ENCODE peak calls at places on chromosomes 3 and 15, in four cellular contexts. Q is IMR-90, C is H9, N is mesenchymal stem cell. S is an unnamed sample.

GRCh38 chr3:145807990-145808389 is 353.0 kb downstream of the PLOD2 start:
- DNase-seq in Q (peak; percentile 6), C (no peak), N (peak; percentile 5), S (no peak)

GRCh38 chr3:99394831-99395733 is 243.3 kb upstream of the COL8A1 start:
- DNase-seq in Q (peak; percentile 89), C (no peak), N (peak; percentile 80), S (no peak)

GRCh38 chr3:172542089-172542488 is 18.9 kb upstream of the TNFSF10 start:
- DNase-seq in Q (no peak), C (no peak), N (no peak), S (no peak)

GRCh38 chr3:155078959-155079794 is 942 bp upstream of the MME start:
- DNase-seq in Q (peak; percentile 57), C (no peak), N (peak; percentile 62), S (peak; percentile 30)

GRCh38 chr3:54817628-54818027 is 110.2 kb downstream of the LRTM1 start:
- DNase-seq in Q (peak; percentile 59), C (no peak), N (peak; percentile 24), S (no peak)

GRCh38 chr3:65619391-65620298 is 419.1 kb downstream of the MAGI1 start:
- DNase-seq in Q (peak; percentile 92), C (no peak), N (peak; percentile 56), S (no peak)

GRCh38 chr15:77859491-77860060 is 217.9 kb downstream of the TBC1D2B start:
- DNase-seq in Q (no peak), C (peak; percentile 81), N (no peak), S (no peak)

GRCh38 chr3:100029689-100030088 is 84.6 kb downstream of the FILIP1L start:
- DNase-seq in Q (no peak), C (no peak), N (no peak), S (no peak)

GRCh38 chr15:76376029-76376428 is 39.5 kb downstream of the ISL2 start:
- DNase-seq in Q (no peak), C (peak; percentile 54), N (peak; percentile 4), S (peak; percentile 11)

GRCh38 chr3:149575213-149575961 is 82.4 kb downstream of the WWTR1 start:
- DNase-seq in Q (peak; percentile 95), C (no peak), N (peak; percentile 94), S (no peak)

GRCh38 chr3:8239718-8240698 is 261.6 kb upstream of the LMCD1 start:
- DNase-seq in Q (peak; percentile 59), C (peak; percentile 32), N (peak; percentile 62), S (peak; percentile 41)
- H3K4ac ChIP-seq in Q (no peak overlapping the region), C (no peak overlapping the region), N (no peak overlapping the region), S (no peak overlapping the region)

DNA sequence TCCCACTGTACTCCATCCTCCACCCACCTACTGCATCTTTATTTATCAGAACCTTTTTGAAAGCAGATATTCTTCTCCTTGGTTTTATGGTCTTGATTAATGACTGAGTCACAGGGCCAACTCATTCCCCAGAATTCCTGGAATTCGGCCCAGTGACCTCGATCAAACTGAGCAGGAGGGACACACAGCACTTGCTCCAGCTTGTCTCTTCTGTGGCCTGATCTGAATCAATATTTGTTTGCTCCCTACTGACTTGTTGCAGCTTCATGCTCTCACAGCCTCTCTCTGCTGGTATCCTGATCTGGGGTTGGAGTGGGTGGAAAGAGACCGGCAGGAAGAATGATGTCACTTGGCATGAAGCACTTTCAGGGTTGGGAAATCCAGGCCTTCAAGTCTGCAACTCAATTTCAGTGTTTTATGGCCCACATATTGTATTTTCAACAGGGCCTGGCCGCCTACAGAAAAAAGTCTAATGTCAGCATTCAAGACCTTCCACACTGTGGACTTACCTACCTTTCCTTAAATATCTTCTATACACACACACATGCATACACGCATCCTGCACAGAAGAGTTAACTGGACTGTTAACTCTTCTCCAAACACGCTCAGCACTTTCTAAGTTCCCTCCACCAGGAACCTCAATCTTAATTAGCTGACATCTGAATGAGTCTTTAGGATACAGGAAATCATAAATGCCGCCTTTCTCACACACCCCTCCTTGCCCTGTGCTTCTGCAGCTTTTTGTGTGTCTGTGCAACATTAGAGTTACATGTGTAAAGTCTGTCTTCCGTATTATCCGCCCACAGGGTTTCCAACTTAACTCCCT is 4.6 kb downstream of the ANXA2 start:
- DNase-seq in Q (peak; percentile 98), C (no peak), N (peak; percentile 98), S (no peak)
- H2AFZ ChIP-seq in Q (peak overlapping the region; percentile 14), C (no peak overlapping the region), N (no peak overlapping the region), S (no peak overlapping the region)

DNA sequence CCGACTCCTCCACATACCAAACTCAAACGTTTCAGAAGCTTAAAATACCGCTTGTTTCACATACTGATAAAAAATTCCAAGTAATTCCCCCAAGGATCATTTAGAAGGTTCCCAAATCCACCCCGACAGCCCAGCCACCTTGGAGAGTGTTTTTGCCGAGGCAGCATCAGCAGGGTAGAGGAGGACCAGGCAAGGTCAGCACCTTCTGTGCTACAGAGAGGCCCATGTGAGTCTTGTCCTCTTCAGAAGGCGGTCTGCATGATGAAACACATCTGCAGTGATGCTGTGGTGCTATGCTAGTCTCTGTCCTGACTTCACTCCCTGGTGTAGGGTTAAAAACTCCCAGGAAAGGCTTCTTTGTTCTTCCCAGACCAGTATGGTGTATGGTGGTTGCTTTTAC is 87.9 kb downstream of the ITPR1 start:
- DNase-seq in Q (no peak), C (no peak), N (peak; percentile 28), S (no peak)
- H3K4ac ChIP-seq in Q (no peak overlapping the region), C (no peak overlapping the region), N (no peak overlapping the region), S (no peak overlapping the region)

GRCh38 chr3:112767777-112768176 is 78.9 kb downstream of the CD200R1L start:
- DNase-seq in Q (no peak), C (no peak), N (no peak), S (no peak)

GRCh38 chr3:112769624-112770023 is 77.0 kb downstream of the CD200R1L start:
- DNase-seq in Q (peak; percentile 77), C (no peak), N (no peak), S (no peak)

GRCh38 chr3:112767177-112767576 is 79.5 kb downstream of the CD200R1L start:
- DNase-seq in Q (no peak), C (no peak), N (peak; percentile 18), S (no peak)

GRCh38 chr3:112770907-112771306 is 75.8 kb downstream of the CD200R1L start:
- DNase-seq in Q (no peak), C (no peak), N (no peak), S (no peak)

GRCh38 chr3:112770026-112770626 is 76.5 kb downstream of the CD200R1L start:
- DNase-seq in Q (peak; percentile 87), C (peak; percentile 64), N (peak; percentile 71), S (no peak)
- H2AFZ ChIP-seq in Q (no peak overlapping the region), C (no peak overlapping the region), N (no peak overlapping the region), S (no peak overlapping the region)

GRCh38 chr3:136161516-136161915 is 34.6 kb downstream of the MSL2 start:
- DNase-seq in Q (no peak), C (no peak), N (no peak), S (no peak)
- H3K4ac ChIP-seq in Q (no peak overlapping the region), C (no peak overlapping the region), N (no peak overlapping the region), S (no peak overlapping the region)

DNA sequence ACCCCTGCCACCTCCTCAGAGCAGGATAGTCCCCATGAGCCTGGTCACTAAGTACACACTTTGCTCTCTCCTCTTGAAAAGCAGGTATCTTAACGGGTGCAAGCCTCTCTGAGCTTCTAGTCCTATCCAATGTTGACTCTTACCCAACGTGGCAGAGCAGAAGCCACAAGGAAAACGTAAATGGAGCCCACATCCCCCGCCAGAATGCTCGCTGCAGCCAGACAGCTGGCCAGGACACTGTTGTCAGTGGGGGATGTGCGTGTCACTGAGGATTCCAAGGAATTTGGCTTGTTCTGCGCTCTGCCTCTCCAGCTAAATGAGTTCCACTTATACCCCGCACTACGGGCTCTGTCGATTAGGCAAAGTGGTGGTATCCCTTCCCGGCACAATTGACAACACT is 67.8 kb upstream of the IGF1R start:
- DNase-seq in Q (no peak), C (no peak), N (peak; percentile 12), S (no peak)
- H2AFZ ChIP-seq in Q (peak overlapping the region; percentile 54), C (no peak overlapping the region), N (peak overlapping the region; percentile 29), S (no peak overlapping the region)

GRCh38 chr15:80989518-80990478 is at the start of gene MESD:
- DNase-seq in Q (peak; percentile 92), C (peak; percentile 95), N (peak; percentile 94), S (peak; percentile 93)
- H3K4ac ChIP-seq in Q (peak within 1 kb of the TSS; percentile 93), C (no peak within 1 kb of the TSS), N (peak within 1 kb of the TSS; percentile 80), S (no peak within 1 kb of the TSS)

GRCh38 chr3:128413413-128414205 is 53.1 kb downstream of the DNAJB8 start:
- DNase-seq in Q (no peak), C (no peak), N (no peak), S (no peak)

GRCh38 chr3:128412180-128413002 is 54.3 kb downstream of the DNAJB8 start:
- DNase-seq in Q (no peak), C (no peak), N (no peak), S (no peak)

GRCh38 chr3:128410669-128411573 is 55.8 kb downstream of the DNAJB8 start:
- DNase-seq in Q (no peak), C (no peak), N (no peak), S (no peak)

GRCh38 chr3:128411574-128412064 is 55.1 kb downstream of the DNAJB8 start:
- DNase-seq in Q (no peak), C (no peak), N (no peak), S (no peak)

GRCh38 chr3:128413003-128413370 is 53.7 kb downstream of the DNAJB8 start:
- DNase-seq in Q (no peak), C (peak; percentile 63), N (no peak), S (no peak)
- H2AFZ ChIP-seq in Q (no peak overlapping the region), C (no peak overlapping the region), N (no peak overlapping the region), S (peak overlapping the region; percentile 31)

DNA sequence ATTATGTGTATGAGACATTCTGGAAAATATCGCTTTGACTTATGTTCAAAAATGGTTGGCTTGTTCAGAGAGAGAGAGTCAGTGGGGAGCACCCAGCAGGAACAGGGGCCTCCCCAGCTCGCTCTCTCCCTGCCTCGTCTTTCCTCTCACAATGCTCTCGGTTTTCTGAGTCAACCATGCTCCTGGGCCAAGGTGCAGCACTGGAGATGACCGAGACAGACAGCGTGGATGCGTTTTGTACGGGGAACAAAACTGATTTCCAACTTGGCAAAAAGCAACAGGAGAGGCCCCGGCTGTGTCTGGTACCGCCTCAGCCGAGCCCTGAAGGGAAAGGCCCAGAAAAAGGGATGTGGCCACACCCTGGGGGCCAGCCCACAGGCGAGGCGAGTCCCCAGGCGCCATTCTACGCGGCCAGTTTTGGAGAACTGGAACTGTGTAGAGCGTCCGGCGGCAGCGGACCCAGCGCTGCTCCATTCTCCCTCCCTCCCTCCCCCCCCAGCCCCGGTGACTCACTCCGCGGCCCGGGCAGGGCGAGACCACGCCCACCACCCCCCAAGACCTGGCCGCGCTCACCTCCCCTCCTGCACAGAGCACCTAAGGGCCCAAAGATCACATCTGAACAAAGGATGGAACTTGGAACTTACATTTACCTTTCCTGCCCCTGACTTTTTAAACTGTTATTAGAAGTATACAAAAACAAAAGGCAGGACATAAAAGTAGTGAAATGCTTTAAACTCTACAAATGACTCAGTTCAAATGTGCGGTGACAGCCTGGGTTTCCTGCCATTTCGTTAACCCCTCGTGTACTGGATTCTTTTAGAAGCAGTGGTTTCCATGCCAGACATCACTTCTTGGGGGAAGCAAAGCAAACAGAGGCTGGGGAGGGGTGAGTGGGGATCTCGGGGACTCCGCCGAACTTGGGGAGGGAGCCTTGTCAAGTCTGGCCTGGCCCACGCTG is 12.7 kb downstream of the ATP10A start:
- DNase-seq in Q (peak; percentile 70), C (peak; percentile 70), N (peak; percentile 14), S (peak; percentile 30)
- H3K4ac ChIP-seq in Q (peak overlapping the region; percentile 95), C (no peak overlapping the region), N (no peak overlapping the region), S (no peak overlapping the region)

S was measured in neuronal stem cell.